ENCODE peak calls at places on chromosomes 3 and 15, in five cellular contexts. One of them, this sample, is unnamed.

GRCh38 chr15:28885630-28886430 is at the start of gene APBA2:
- DNase-seq in heart right ventricle: no peak
- DNase-seq in endothelial cell: peak
- DNase-seq in lower lobe of right lung: no peak
- DNase-seq in sigmoid colon: no peak
- DNase-seq in this sample: no peak

GRCh38 chr3:128665362-128666021 is 14.9 kb upstream of the RPN1 start:
- DNase-seq in heart right ventricle: no peak
- DNase-seq in endothelial cell: no peak
- DNase-seq in lower lobe of right lung: no peak
- DNase-seq in sigmoid colon: peak
- DNase-seq in this sample: no peak

GRCh38 chr3:115518100-115518852 is 105.0 kb upstream of the GAP43 start:
- DNase-seq in heart right ventricle: peak
- DNase-seq in endothelial cell: no peak
- DNase-seq in lower lobe of right lung: no peak
- DNase-seq in sigmoid colon: no peak
- DNase-seq in this sample: no peak

GRCh38 chr3:46915297-46915822 is 37.8 kb downstream of the PTH1R start:
- DNase-seq in heart right ventricle: no peak
- DNase-seq in endothelial cell: no peak
- DNase-seq in lower lobe of right lung: no peak
- DNase-seq in sigmoid colon: no peak
- DNase-seq in this sample: no peak

GRCh38 chr15:90360746-90361145 is 8.7 kb downstream of the ZNF774 start:
- DNase-seq in heart right ventricle: no peak
- DNase-seq in endothelial cell: no peak
- DNase-seq in lower lobe of right lung: no peak
- DNase-seq in sigmoid colon: no peak
- DNase-seq in this sample: no peak

GRCh38 chr3:192514081-192514753 is 213.1 kb downstream of the FGF12 start:
- DNase-seq in heart right ventricle: no peak
- DNase-seq in endothelial cell: peak
- DNase-seq in lower lobe of right lung: no peak
- DNase-seq in sigmoid colon: no peak
- DNase-seq in this sample: no peak

GRCh38 chr3:142000341-142000870 is 124.0 kb downstream of the ATP1B3 start:
- DNase-seq in heart right ventricle: no peak
- DNase-seq in endothelial cell: no peak
- DNase-seq in lower lobe of right lung: no peak
- DNase-seq in sigmoid colon: no peak
- DNase-seq in this sample: no peak

GRCh38 chr15:49045691-49046112 is 544 bp downstream of the SECISBP2L start:
- DNase-seq in heart right ventricle: peak
- DNase-seq in endothelial cell: peak
- DNase-seq in lower lobe of right lung: no peak
- DNase-seq in sigmoid colon: no peak
- DNase-seq in this sample: no peak

GRCh38 chr3:187828571-187829452 is 83.5 kb upstream of the BCL6 start:
- DNase-seq in heart right ventricle: no peak
- DNase-seq in endothelial cell: no peak
- DNase-seq in lower lobe of right lung: no peak
- DNase-seq in sigmoid colon: no peak
- DNase-seq in this sample: no peak

GRCh38 chr15:38130739-38131498 is 121.7 kb upstream of the SPRED1 start:
- DNase-seq in heart right ventricle: peak
- DNase-seq in endothelial cell: no peak
- DNase-seq in lower lobe of right lung: peak
- DNase-seq in sigmoid colon: peak
- DNase-seq in this sample: peak

GRCh38 chr15:48644827-48645557 is 517 bp downstream of the FBN1 start:
- DNase-seq in heart right ventricle: peak
- DNase-seq in endothelial cell: peak
- DNase-seq in lower lobe of right lung: peak
- DNase-seq in sigmoid colon: peak
- DNase-seq in this sample: no peak

GRCh38 chr3:66499881-66500574 is 794 bp downstream of the LRIG1 start:
- DNase-seq in heart right ventricle: peak
- DNase-seq in endothelial cell: peak
- DNase-seq in lower lobe of right lung: peak
- DNase-seq in sigmoid colon: peak
- DNase-seq in this sample: no peak

GRCh38 chr15:71125831-71126453 is 10.7 kb downstream of the THSD4 start:
- DNase-seq in heart right ventricle: no peak
- DNase-seq in endothelial cell: peak
- DNase-seq in lower lobe of right lung: no peak
- DNase-seq in sigmoid colon: no peak
- DNase-seq in this sample: no peak

GRCh38 chr3:126511291-126511690 is 6.3 kb downstream of the UROC1 start:
- DNase-seq in heart right ventricle: no peak
- DNase-seq in endothelial cell: no peak
- DNase-seq in lower lobe of right lung: peak
- DNase-seq in sigmoid colon: peak
- DNase-seq in this sample: no peak

GRCh38 chr3:180617049-180617448 is 15.1 kb downstream of the TTC14 start:
- DNase-seq in heart right ventricle: no peak
- DNase-seq in endothelial cell: no peak
- DNase-seq in lower lobe of right lung: no peak
- DNase-seq in sigmoid colon: no peak
- DNase-seq in this sample: no peak

GRCh38 chr3:193842832-193843446 is 249.9 kb downstream of the OPA1 start:
- DNase-seq in heart right ventricle: no peak
- DNase-seq in endothelial cell: no peak
- DNase-seq in lower lobe of right lung: no peak
- DNase-seq in sigmoid colon: no peak
- DNase-seq in this sample: no peak

GRCh38 chr3:52346623-52347530 is 30.8 kb downstream of the DNAH1 start:
- DNase-seq in heart right ventricle: peak
- DNase-seq in endothelial cell: no peak
- DNase-seq in lower lobe of right lung: no peak
- DNase-seq in sigmoid colon: no peak
- DNase-seq in this sample: peak

GRCh38 chr3:4822568-4822967 is 156.7 kb upstream of the BHLHE40 start:
- DNase-seq in heart right ventricle: no peak
- DNase-seq in endothelial cell: no peak
- DNase-seq in lower lobe of right lung: no peak
- DNase-seq in sigmoid colon: no peak
- DNase-seq in this sample: no peak

GRCh38 chr3:175357758-175358157 is 498.6 kb downstream of the NAALADL2 start:
- DNase-seq in heart right ventricle: no peak
- DNase-seq in endothelial cell: no peak
- DNase-seq in lower lobe of right lung: no peak
- DNase-seq in sigmoid colon: no peak
- DNase-seq in this sample: no peak

GRCh38 chr15:84826369-84826823 is 9.2 kb downstream of the ALPK3 start:
- DNase-seq in heart right ventricle: no peak
- DNase-seq in endothelial cell: peak
- DNase-seq in lower lobe of right lung: no peak
- DNase-seq in sigmoid colon: no peak
- DNase-seq in this sample: no peak

GRCh38 chr15:65339436-65339835 is 35.0 kb downstream of the RNU5B-1 start:
- DNase-seq in heart right ventricle: no peak
- DNase-seq in endothelial cell: no peak
- DNase-seq in lower lobe of right lung: no peak
- DNase-seq in sigmoid colon: no peak
- DNase-seq in this sample: no peak

GRCh38 chr15:66619152-66619903 is 53.5 kb upstream of the LCTL start:
- DNase-seq in heart right ventricle: peak
- DNase-seq in endothelial cell: peak
- DNase-seq in lower lobe of right lung: peak
- DNase-seq in sigmoid colon: peak
- DNase-seq in this sample: peak

GRCh38 chr3:133885241-133885711 is 10.4 kb downstream of the RAB6B start:
- DNase-seq in heart right ventricle: no peak
- DNase-seq in endothelial cell: no peak
- DNase-seq in lower lobe of right lung: no peak
- DNase-seq in sigmoid colon: no peak
- DNase-seq in this sample: no peak

GRCh38 chr3:127650236-127650635 is 21.3 kb downstream of the PODXL2 start:
- DNase-seq in heart right ventricle: no peak
- DNase-seq in endothelial cell: no peak
- DNase-seq in lower lobe of right lung: no peak
- DNase-seq in sigmoid colon: no peak
- DNase-seq in this sample: no peak

GRCh38 chr15:25055356-25056068 is 100.7 kb downstream of the SNRPN start:
- DNase-seq in heart right ventricle: peak
- DNase-seq in endothelial cell: no peak
- DNase-seq in lower lobe of right lung: no peak
- DNase-seq in sigmoid colon: no peak
- DNase-seq in this sample: peak

GRCh38 chr15:25058080-25058785 is 103.4 kb downstream of the SNRPN start:
- DNase-seq in heart right ventricle: no peak
- DNase-seq in endothelial cell: no peak
- DNase-seq in lower lobe of right lung: peak
- DNase-seq in sigmoid colon: no peak
- DNase-seq in this sample: peak

GRCh38 chr15:25057574-25057973 is 102.8 kb downstream of the SNRPN start:
- DNase-seq in heart right ventricle: peak
- DNase-seq in endothelial cell: no peak
- DNase-seq in lower lobe of right lung: peak
- DNase-seq in sigmoid colon: no peak
- DNase-seq in this sample: peak

GRCh38 chr15:25054943-25055342 is 100.2 kb downstream of the SNRPN start:
- DNase-seq in heart right ventricle: no peak
- DNase-seq in endothelial cell: no peak
- DNase-seq in lower lobe of right lung: no peak
- DNase-seq in sigmoid colon: no peak
- DNase-seq in this sample: peak

GRCh38 chr15:25056484-25057429 is 102.0 kb downstream of the SNRPN start:
- DNase-seq in heart right ventricle: peak
- DNase-seq in endothelial cell: no peak
- DNase-seq in lower lobe of right lung: no peak
- DNase-seq in sigmoid colon: no peak
- DNase-seq in this sample: peak
- TF ChIP-seq CTCF in heart right ventricle: no peak
- TF ChIP-seq CTCF in endothelial cell: peak
- TF ChIP-seq CTCF in lower lobe of right lung: no peak
- TF ChIP-seq CTCF in sigmoid colon: no peak
- TF ChIP-seq CTCF in this sample: peak

GRCh38 chr3:31405515-31405914 is 127.2 kb upstream of the STT3B start:
- DNase-seq in heart right ventricle: no peak
- DNase-seq in endothelial cell: no peak
- DNase-seq in lower lobe of right lung: no peak
- DNase-seq in sigmoid colon: no peak
- DNase-seq in this sample: no peak
- TF ChIP-seq CTCF in heart right ventricle: no peak
- TF ChIP-seq CTCF in endothelial cell: no peak
- TF ChIP-seq CTCF in lower lobe of right lung: no peak
- TF ChIP-seq CTCF in sigmoid colon: no peak
- TF ChIP-seq CTCF in this sample: no peak

DNA sequence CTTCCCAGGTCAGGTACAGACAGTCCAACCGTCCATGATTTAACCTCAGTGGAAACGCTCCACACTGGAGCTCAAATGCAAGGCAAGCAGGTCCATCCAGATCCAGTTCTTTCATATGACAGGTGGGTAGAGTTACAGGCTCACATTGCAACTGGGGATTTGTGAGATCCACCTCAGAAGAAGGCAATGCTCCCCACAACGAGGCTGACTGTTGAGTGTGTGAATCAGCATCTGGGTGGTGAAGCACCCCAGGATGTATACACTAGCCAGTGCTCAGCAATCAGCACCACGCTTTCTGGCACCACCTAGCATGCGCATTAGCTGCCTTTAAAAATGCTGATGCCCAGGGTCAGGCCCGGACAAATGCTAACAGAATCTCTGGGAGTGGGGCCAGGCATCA is 343.5 kb upstream of the ICE2 start:
- DNase-seq in heart right ventricle: no peak
- DNase-seq in endothelial cell: no peak
- DNase-seq in lower lobe of right lung: no peak
- DNase-seq in sigmoid colon: no peak
- DNase-seq in this sample: no peak
- TF ChIP-seq CTCF in heart right ventricle: no peak
- TF ChIP-seq CTCF in endothelial cell: no peak
- TF ChIP-seq CTCF in lower lobe of right lung: no peak
- TF ChIP-seq CTCF in sigmoid colon: no peak
- TF ChIP-seq CTCF in this sample: no peak

DNA sequence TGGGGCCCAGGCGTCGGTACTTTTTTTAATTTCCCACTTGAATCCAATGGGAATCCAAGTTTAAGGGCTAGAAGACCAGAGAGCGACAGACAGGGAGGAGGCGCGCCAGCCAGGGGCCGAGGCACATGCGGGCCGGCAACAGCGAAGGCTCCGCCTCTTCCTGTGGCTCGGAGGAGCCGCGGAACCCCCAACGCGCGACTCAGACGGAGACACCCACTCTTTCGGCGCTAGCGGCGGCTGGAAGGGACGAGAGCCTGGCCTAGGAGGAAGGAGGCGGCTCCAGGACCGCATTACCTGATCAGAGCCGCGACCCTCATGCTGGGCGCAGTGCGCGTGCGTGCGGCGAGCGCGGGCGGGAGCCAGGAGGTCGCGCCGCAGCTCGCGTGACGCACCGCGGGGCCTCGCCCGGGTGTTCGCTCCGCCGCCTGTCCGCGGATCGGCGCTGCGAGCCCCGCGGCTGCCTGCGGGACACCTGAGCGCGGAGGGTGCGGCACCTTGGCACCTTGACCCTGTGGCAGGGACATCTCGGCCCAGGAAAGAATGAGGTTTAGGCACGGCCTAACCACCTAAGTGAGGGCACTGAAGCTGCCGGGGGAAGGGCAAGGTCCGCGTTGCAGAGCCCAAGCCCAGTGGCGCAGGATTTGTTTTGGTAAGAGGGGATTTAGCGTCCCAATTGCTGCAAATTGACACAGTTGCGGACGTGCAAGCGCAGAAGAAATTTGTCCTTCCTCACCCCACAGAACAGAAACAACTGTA is at the start of gene DPH6:
- DNase-seq in heart right ventricle: peak
- DNase-seq in endothelial cell: peak
- DNase-seq in lower lobe of right lung: peak
- DNase-seq in sigmoid colon: peak
- DNase-seq in this sample: peak
- TF ChIP-seq CTCF in heart right ventricle: peak
- TF ChIP-seq CTCF in endothelial cell: peak
- TF ChIP-seq CTCF in lower lobe of right lung: peak
- TF ChIP-seq CTCF in sigmoid colon: no peak
- TF ChIP-seq CTCF in this sample: no peak

GRCh38 chr3:58287354-58287753 is 18.7 kb upstream of the RPP14 start:
- DNase-seq in heart right ventricle: no peak
- DNase-seq in endothelial cell: no peak
- DNase-seq in lower lobe of right lung: no peak
- DNase-seq in sigmoid colon: no peak
- DNase-seq in this sample: no peak

GRCh38 chr3:58288011-58288728 is 17.9 kb upstream of the RPP14 start:
- DNase-seq in heart right ventricle: no peak
- DNase-seq in endothelial cell: no peak
- DNase-seq in lower lobe of right lung: no peak
- DNase-seq in sigmoid colon: no peak
- DNase-seq in this sample: no peak

GRCh38 chr3:58281069-58281468 is 25.0 kb upstream of the RPP14 start:
- DNase-seq in heart right ventricle: no peak
- DNase-seq in endothelial cell: no peak
- DNase-seq in lower lobe of right lung: no peak
- DNase-seq in sigmoid colon: no peak
- DNase-seq in this sample: no peak

GRCh38 chr3:58285334-58285733 is 20.7 kb upstream of the RPP14 start:
- DNase-seq in heart right ventricle: no peak
- DNase-seq in endothelial cell: no peak
- DNase-seq in lower lobe of right lung: no peak
- DNase-seq in sigmoid colon: no peak
- DNase-seq in this sample: no peak
- TF ChIP-seq CTCF in heart right ventricle: no peak
- TF ChIP-seq CTCF in endothelial cell: no peak
- TF ChIP-seq CTCF in lower lobe of right lung: no peak
- TF ChIP-seq CTCF in sigmoid colon: no peak
- TF ChIP-seq CTCF in this sample: no peak

This sample was measured in CD14-positive monocyte.